ENCODE peak calls at places on chromosomes 6 and 20, in five cellular contexts. W, S, A, C and N are unnamed samples.

GRCh38 chr6:149961728-149962425 is 1.9 kb upstream of the ULBP1 start:
- DNase-seq in C (no peak), S (no peak), A (peak), W (peak), N (no peak)

GRCh38 chr20:43925786-43926185 is 11.1 kb downstream of the TOX2 start:
- DNase-seq in A (peak), W (no peak), S (peak), C (no peak), N (no peak)

GRCh38 chr20:62860924-62861691 is 514 bp downstream of the TCFL5 start:
- DNase-seq in W (peak), C (peak), S (peak), A (peak), N (no peak)

GRCh38 chr6:135522975-135523692 is 25.6 kb upstream of the AHI1 start:
- DNase-seq in W (no peak), C (no peak), A (no peak), S (no peak), N (no peak)

GRCh38 chr6:3379482-3380060 is 77.3 kb downstream of the SLC22A23 start:
- DNase-seq in W (no peak), C (no peak), A (no peak), S (no peak), N (no peak)

GRCh38 chr20:10868299-10868698 is 194.5 kb upstream of the JAG1 start:
- DNase-seq in W (no peak), S (peak), A (no peak), C (no peak), N (no peak)

GRCh38 chr20:56628873-56629463 is at the start of gene TFAP2C:
- DNase-seq in S (peak), A (peak), W (peak), C (peak), N (peak)

GRCh38 chr6:110708295-110708965 is 106.8 kb downstream of the CDK19 start:
- DNase-seq in S (no peak), C (no peak), A (peak), W (no peak), N (no peak)

GRCh38 chr6:75024796-75025195 is 181.1 kb downstream of the COL12A1 start:
- DNase-seq in S (no peak), A (no peak), C (no peak), W (no peak), N (no peak)

GRCh38 chr20:49888341-49889244 is 26.7 kb downstream of the SPATA2 start:
- DNase-seq in C (peak), S (peak), A (peak), W (peak), N (no peak)
- TF ChIP-seq POLR2A in C (no peak), S (no peak), A (no peak), W (no peak), N (no peak)

DNA sequence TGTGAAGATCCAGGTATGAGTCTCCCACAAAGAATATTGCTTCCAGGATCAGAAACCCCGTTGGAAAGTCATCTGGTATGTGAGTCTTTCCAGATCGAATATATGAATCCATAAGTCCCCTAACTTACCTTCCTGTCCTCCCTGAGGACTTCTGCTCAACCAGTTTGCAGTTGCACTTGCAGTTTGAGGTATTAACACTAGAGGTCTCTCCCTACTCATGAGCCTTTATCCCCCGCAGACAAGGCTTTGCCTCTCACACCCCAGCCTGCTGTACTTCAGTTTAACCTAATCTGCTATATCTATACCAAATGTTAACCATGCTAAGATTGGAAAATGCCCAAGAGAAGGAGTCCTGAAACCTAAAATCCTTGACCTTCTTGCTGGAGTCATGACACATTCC is 135.3 kb upstream of the DEFB112 start:
- DNase-seq in S (no peak), A (peak), C (no peak), W (no peak), N (no peak)
- TF ChIP-seq CTCF in S (no peak), A (peak), C (no peak), W (peak), N (peak)

GRCh38 chr20:3796477-3797225 is 541 bp downstream of the CDC25B start:
- DNase-seq in W (no peak), S (no peak), A (no peak), C (no peak), N (no peak)

GRCh38 chr20:3797226-3797545 is 1.1 kb downstream of the CDC25B start:
- DNase-seq in W (no peak), A (no peak), C (peak), S (no peak), N (peak)

GRCh38 chr20:3794701-3795420 is 1.2 kb upstream of the CDC25B start:
- DNase-seq in W (no peak), A (no peak), S (no peak), C (no peak), N (no peak)

GRCh38 chr20:3797592-3798404 is 1.7 kb downstream of the CDC25B start:
- DNase-seq in W (no peak), S (no peak), A (no peak), C (no peak), N (no peak)

GRCh38 chr20:3795511-3796468 is at the start of gene CDC25B:
- DNase-seq in A (peak), C (peak), W (peak), S (peak), N (peak)
- TF ChIP-seq POLR2A in A (peak), C (peak), W (no peak), S (peak), N (peak)

GRCh38 chr6:169976301-169977081 is 225.1 kb downstream of the ERMARD start:
- DNase-seq in A (peak), W (no peak), S (peak), C (no peak), N (peak)

GRCh38 chr6:169978615-169979161 is 227.3 kb downstream of the ERMARD start:
- DNase-seq in C (no peak), W (no peak), S (peak), A (no peak), N (peak)

GRCh38 chr6:169979873-169980440 is 228.5 kb downstream of the ERMARD start:
- DNase-seq in C (no peak), S (peak), W (no peak), A (no peak), N (peak)

GRCh38 chr6:169975701-169976100 is 224.3 kb downstream of the ERMARD start:
- DNase-seq in A (no peak), C (no peak), S (peak), W (no peak), N (peak)

DNA sequence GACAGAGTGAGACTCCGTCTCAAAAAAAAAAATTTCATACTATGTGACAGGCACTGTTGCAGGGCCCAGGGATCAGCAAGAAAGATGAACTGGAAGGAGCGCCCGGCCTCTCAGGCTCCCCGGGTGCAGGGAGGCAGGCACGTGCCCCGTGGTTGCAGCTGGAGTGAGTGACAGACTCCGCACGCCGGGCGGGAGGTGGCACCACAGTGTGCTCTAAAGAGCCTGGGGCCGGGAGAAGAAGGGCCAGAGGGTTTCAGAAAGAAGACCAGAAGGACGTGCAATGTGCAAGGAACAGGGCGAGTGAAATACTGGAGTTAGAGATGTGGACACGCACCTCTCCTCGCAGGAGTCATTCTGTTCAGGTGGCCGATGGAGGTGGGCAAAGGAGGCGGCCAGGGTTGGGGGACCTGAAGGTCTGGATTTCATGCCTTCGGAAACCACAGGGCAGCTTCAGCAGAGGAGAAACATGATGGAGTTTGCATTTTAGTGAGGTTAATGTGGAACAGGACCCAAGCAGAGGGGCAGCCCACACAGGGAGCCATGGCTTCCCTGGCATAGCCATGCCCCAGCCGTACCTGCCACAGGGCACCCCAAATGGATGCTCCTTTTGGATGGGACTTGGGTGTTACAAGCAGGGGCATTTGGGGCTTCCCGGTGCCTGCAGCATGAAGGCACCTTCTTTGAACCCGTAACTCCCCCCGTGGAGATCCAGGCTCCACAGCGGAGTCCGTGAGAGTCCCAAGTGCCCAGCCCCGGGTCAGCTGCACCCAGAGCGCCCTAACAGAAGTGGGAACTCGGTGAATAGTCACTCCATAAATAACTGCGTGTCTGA is 226.2 kb downstream of the ERMARD start:
- DNase-seq in A (peak), W (no peak), S (peak), C (no peak), N (no peak)
- TF ChIP-seq CTCF in A (no peak), W (no peak), S (no peak), C (no peak), N (no peak)

DNA sequence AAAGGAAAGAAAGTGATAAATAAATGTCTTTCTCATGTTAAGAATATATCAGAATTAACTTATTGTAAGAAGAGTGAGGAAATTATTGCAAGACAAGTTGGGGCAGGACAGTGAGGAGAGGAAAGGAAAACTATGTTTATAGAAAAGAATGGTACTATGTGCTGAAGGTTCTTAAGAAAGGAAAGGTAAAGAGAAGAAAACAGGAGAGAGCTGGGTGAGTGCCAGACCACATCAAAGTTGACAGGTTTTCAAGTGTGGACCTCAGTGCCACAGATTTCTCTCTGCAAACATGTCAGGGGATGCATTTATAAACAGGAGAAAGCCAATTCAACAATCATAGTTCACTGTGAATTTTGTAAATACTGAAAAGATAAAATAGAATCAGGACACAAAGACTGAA is 439.2 kb downstream of the PKHD1 start:
- DNase-seq in W (no peak), A (no peak), S (no peak), C (no peak), N (no peak)
- TF ChIP-seq POLR2A in W (no peak), A (no peak), S (no peak), C (no peak), N (no peak)

DNA sequence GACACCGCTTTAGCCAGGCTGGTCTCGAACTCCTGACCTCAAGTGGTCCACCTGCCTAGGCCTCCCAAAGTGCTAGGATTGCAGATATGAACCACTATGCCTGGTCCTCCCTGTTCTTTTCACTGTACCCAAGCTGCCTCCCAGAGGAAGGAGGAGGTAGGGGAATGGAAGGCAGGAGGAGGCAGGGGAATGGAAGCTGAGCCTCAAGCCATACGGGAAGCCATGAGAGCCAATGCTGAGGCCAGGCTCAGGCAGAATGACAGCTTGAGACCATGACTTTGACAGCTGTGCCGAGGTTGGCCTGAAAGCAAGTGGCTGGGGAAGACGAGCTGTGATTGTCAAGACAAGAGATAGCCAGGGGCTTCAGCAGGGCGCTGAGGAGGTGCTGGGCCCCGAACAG is 13.6 kb upstream of the ZNF335 start:
- DNase-seq in A (no peak), S (no peak), C (no peak), W (no peak), N (no peak)
- TF ChIP-seq CTCF in A (no peak), S (no peak), C (no peak), W (peak), N (no peak)

GRCh38 chr6:52019092-52019491 is 68.3 kb downstream of the PKHD1 start:
- DNase-seq in A (no peak), W (no peak), C (no peak), S (no peak), N (no peak)
- TF ChIP-seq POLR2A in A (no peak), W (no peak), C (no peak), S (no peak), N (no peak)

DNA sequence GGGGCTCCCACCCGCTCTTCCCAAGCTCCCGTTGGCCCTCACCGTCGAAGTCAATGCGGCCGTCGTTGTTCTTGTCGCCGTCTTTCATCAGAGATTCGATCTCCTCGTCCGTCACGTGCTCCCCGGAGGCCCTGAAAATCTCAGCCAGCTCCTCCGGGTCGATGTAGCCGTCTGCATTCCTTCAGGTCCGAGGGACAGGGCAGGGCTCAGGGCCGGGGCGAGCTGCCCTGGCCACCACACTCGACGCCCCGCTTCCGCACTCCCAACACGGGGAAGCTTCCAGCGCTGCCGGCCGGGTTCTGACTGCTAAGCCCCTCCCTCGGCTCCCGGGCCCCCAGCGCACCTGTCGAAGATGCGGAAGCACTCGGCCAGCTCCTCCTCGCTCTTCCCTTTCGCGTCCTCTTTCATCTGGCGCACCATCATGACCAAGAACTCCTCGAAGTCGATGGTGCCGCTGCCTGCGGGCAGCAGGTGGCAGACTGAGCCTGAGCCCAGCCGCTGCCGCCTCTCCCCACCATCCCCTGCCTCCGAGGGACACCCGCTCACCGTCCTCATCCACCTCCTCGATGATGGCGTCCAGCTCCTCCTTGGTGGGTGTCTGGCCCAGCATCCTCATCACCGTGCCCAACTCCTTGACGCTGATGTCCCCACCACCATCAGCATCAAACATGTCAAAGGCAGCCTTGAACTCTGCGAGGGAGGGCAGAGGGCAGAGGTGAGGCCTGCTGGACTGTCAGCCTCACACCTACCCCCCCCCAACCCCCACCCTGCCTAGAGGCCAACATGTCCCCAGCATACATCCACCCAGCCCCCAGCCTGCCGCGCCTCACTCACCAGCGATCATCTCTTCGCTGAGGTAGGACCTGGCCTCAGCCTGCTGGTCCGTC is 2.9 kb downstream of the TNNC2 start:
- DNase-seq in W (peak), S (peak), A (peak), C (peak), N (no peak)
- TF ChIP-seq CTCF in W (peak), S (peak), A (peak), C (peak), N (peak)

GRCh38 chr20:37316116-37316774 is 26.8 kb downstream of the MANBAL start:
- DNase-seq in S (no peak), A (peak), W (no peak), C (peak), N (no peak)

GRCh38 chr20:37314099-37314498 is 24.6 kb downstream of the MANBAL start:
- DNase-seq in A (no peak), C (no peak), W (no peak), S (no peak), N (no peak)

GRCh38 chr20:37314617-37315292 is 25.3 kb downstream of the MANBAL start:
- DNase-seq in S (no peak), C (peak), W (no peak), A (no peak), N (no peak)

GRCh38 chr20:37316775-37317170 is 27.3 kb downstream of the MANBAL start:
- DNase-seq in W (no peak), C (peak), A (no peak), S (no peak), N (no peak)

DNA sequence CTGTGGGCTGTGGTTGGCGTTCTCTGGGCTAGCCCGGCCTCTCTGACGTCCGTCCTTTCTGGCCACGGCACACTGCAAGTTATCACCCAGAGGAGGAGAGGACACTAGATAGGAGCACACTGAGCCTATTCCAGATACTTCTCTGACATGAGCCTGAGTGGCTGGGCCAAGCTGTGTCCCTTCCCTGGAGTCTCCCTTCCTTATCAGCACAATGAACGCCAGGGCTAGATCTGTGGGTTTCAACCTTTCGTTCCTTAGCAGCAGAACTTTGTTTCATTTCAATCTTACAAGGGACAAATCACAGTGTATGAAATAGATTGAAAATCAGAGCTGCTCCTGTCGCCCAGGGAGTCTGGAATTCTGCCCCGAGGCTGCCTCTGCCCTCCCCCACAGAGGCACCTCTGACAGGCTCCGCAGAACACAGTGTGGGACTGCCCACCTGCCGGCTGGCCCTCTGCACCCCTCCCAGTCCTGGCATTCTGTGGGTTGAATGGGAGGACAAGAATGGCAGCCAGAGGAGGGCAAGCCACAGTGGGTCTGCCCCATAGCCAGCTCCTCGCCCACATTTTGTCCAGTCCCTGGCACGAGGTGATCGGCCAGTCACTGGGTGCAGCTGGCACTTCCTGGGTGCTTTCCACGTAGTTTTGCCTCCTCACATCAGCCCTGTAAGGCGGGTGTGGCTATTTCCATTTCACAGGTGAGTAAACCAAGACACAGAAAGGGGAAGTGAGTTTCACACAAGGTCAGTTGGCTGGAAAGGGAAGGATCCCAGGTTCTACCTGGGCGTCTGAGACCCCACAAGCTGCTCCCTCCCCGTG is 26.0 kb downstream of the MANBAL start:
- DNase-seq in W (no peak), C (peak), S (peak), A (peak), N (peak)
- TF ChIP-seq POLR2A in W (no peak), C (peak), S (no peak), A (no peak), N (no peak)